ENCODE peak calls at places on chromosomes 12 and 14, in four cellular contexts. One of them, this sample, is unnamed.

GRCh38 chr12:93093243-93093642 is 164.1 kb upstream of the EEA1 start:
- DNase-seq in GM23248: no peak
- DNase-seq in right atrium auricular region: no peak
- DNase-seq in CD8-positive, alpha-beta memory T cell: no peak
- DNase-seq in this sample: no peak

GRCh38 chr12:70227911-70228310 is 15.3 kb upstream of the CNOT2 start:
- DNase-seq in right atrium auricular region: no peak
- DNase-seq in GM23248: no peak
- DNase-seq in CD8-positive, alpha-beta memory T cell: no peak
- DNase-seq in this sample: peak; percentile 21

GRCh38 chr12:52203126-52203921 is 11.5 kb upstream of the KRT80 start:
- DNase-seq in GM23248: peak; percentile 92
- DNase-seq in CD8-positive, alpha-beta memory T cell: no peak
- DNase-seq in right atrium auricular region: peak; percentile 78
- DNase-seq in this sample: peak; percentile 94

GRCh38 chr12:124921200-124922008 is 7.0 kb upstream of the UBC start:
- DNase-seq in right atrium auricular region: no peak
- DNase-seq in CD8-positive, alpha-beta memory T cell: peak; percentile 38
- DNase-seq in GM23248: peak; percentile 63
- DNase-seq in this sample: no peak

GRCh38 chr12:46521145-46521544 is 148.6 kb upstream of the SLC38A2 start:
- DNase-seq in GM23248: no peak
- DNase-seq in CD8-positive, alpha-beta memory T cell: no peak
- DNase-seq in right atrium auricular region: no peak
- DNase-seq in this sample: no peak

GRCh38 chr12:9647825-9648700 is 21.4 kb upstream of the CLEC2D start:
- DNase-seq in CD8-positive, alpha-beta memory T cell: peak; percentile 89
- DNase-seq in right atrium auricular region: peak; percentile 78
- DNase-seq in GM23248: peak; percentile 88
- DNase-seq in this sample: peak; percentile 96

GRCh38 chr14:96039633-96040311 is 610 bp downstream of the C14orf132 start:
- DNase-seq in GM23248: peak; percentile 64
- DNase-seq in CD8-positive, alpha-beta memory T cell: no peak
- DNase-seq in right atrium auricular region: no peak
- DNase-seq in this sample: peak; percentile 73

GRCh38 chr12:65557425-65558167 is 266.7 kb upstream of the HMGA2 start:
- DNase-seq in right atrium auricular region: no peak
- DNase-seq in GM23248: no peak
- DNase-seq in CD8-positive, alpha-beta memory T cell: no peak
- DNase-seq in this sample: no peak

GRCh38 chr14:75170797-75171196 is 5.6 kb downstream of the TMED10 start:
- DNase-seq in CD8-positive, alpha-beta memory T cell: no peak
- DNase-seq in GM23248: peak; percentile 37
- DNase-seq in right atrium auricular region: no peak
- DNase-seq in this sample: no peak

GRCh38 chr14:72619071-72619710 is 274.7 kb downstream of the DPF3 start:
- DNase-seq in CD8-positive, alpha-beta memory T cell: no peak
- DNase-seq in right atrium auricular region: no peak
- DNase-seq in GM23248: peak; percentile 53
- DNase-seq in this sample: peak; percentile 76

GRCh38 chr14:28754209-28754985 is 12.2 kb upstream of the FOXG1 start:
- DNase-seq in CD8-positive, alpha-beta memory T cell: no peak
- DNase-seq in right atrium auricular region: no peak
- DNase-seq in GM23248: peak; percentile 71
- DNase-seq in this sample: no peak

GRCh38 chr12:12776261-12776660 is 9.2 kb upstream of the APOLD1 start:
- DNase-seq in GM23248: no peak
- DNase-seq in CD8-positive, alpha-beta memory T cell: no peak
- DNase-seq in right atrium auricular region: no peak
- DNase-seq in this sample: no peak

GRCh38 chr14:22123188-22123560 is 449.6 kb upstream of the OR4E1 start:
- DNase-seq in GM23248: no peak
- DNase-seq in right atrium auricular region: no peak
- DNase-seq in CD8-positive, alpha-beta memory T cell: no peak
- DNase-seq in this sample: no peak

GRCh38 chr12:120862664-120863063 is 41.5 kb downstream of the SPPL3 start:
- DNase-seq in GM23248: no peak
- DNase-seq in CD8-positive, alpha-beta memory T cell: no peak
- DNase-seq in right atrium auricular region: no peak
- DNase-seq in this sample: no peak

GRCh38 chr14:71321556-71322315 is 414.5 kb downstream of the PCNX1 start:
- DNase-seq in CD8-positive, alpha-beta memory T cell: no peak
- DNase-seq in right atrium auricular region: no peak
- DNase-seq in GM23248: peak; percentile 84
- DNase-seq in this sample: peak; percentile 66

GRCh38 chr12:63869656-63870055 is 25.2 kb downstream of the SRGAP1 start:
- DNase-seq in GM23248: no peak
- DNase-seq in CD8-positive, alpha-beta memory T cell: no peak
- DNase-seq in right atrium auricular region: no peak
- DNase-seq in this sample: no peak

GRCh38 chr12:124361074-124361965 is 66.4 kb downstream of the RFLNA start:
- DNase-seq in CD8-positive, alpha-beta memory T cell: no peak
- DNase-seq in right atrium auricular region: no peak
- DNase-seq in GM23248: peak; percentile 56
- DNase-seq in this sample: no peak

GRCh38 chr12:108582509-108582908 is 15.4 kb downstream of the TMEM119 start:
- DNase-seq in right atrium auricular region: no peak
- DNase-seq in CD8-positive, alpha-beta memory T cell: no peak
- DNase-seq in GM23248: no peak
- DNase-seq in this sample: peak; percentile 58

GRCh38 chr12:116133149-116133548 is 144.3 kb downstream of the MED13L start:
- DNase-seq in CD8-positive, alpha-beta memory T cell: no peak
- DNase-seq in right atrium auricular region: no peak
- DNase-seq in GM23248: peak; percentile 59
- DNase-seq in this sample: no peak

GRCh38 chr14:103118019-103118662 is 5.1 kb upstream of the TNFAIP2 start:
- DNase-seq in CD8-positive, alpha-beta memory T cell: no peak
- DNase-seq in right atrium auricular region: peak; percentile 86
- DNase-seq in GM23248: peak; percentile 28
- DNase-seq in this sample: peak; percentile 89

GRCh38 chr12:75684678-75685620 is 173.5 kb upstream of the KRR1 start:
- DNase-seq in GM23248: peak; percentile 78
- DNase-seq in right atrium auricular region: no peak
- DNase-seq in CD8-positive, alpha-beta memory T cell: no peak
- DNase-seq in this sample: peak; percentile 51

GRCh38 chr12:24820872-24821271 is 128.0 kb downstream of the BCAT1 start:
- DNase-seq in GM23248: peak; percentile 59
- DNase-seq in right atrium auricular region: no peak
- DNase-seq in CD8-positive, alpha-beta memory T cell: no peak
- DNase-seq in this sample: no peak

GRCh38 chr12:123398918-123399617 is 15.1 kb downstream of the KMT5A start:
- DNase-seq in CD8-positive, alpha-beta memory T cell: no peak
- DNase-seq in right atrium auricular region: no peak
- DNase-seq in GM23248: peak; percentile 60
- DNase-seq in this sample: no peak

GRCh38 chr14:98743536-98743935 is 528.5 kb downstream of the BCL11B start:
- DNase-seq in right atrium auricular region: peak; percentile 40
- DNase-seq in CD8-positive, alpha-beta memory T cell: no peak
- DNase-seq in GM23248: no peak
- DNase-seq in this sample: peak; percentile 14

GRCh38 chr14:37587438-37587837 is 7.6 kb downstream of the FOXA1 start:
- DNase-seq in GM23248: no peak
- DNase-seq in right atrium auricular region: no peak
- DNase-seq in CD8-positive, alpha-beta memory T cell: no peak
- DNase-seq in this sample: no peak

GRCh38 chr14:59905193-59905592 is 14.8 kb upstream of the LRRC9 start:
- DNase-seq in GM23248: peak; percentile 22
- DNase-seq in CD8-positive, alpha-beta memory T cell: no peak
- DNase-seq in right atrium auricular region: no peak
- DNase-seq in this sample: no peak

GRCh38 chr12:45989857-45990467 is 412 bp downstream of the SCAF11 start:
- DNase-seq in right atrium auricular region: peak; percentile 75
- DNase-seq in CD8-positive, alpha-beta memory T cell: peak; percentile 54
- DNase-seq in GM23248: peak; percentile 78
- DNase-seq in this sample: peak; percentile 85

GRCh38 chr12:21697829-21698630 is 40.4 kb upstream of the LDHB start:
- DNase-seq in GM23248: peak; percentile 48
- DNase-seq in CD8-positive, alpha-beta memory T cell: no peak
- DNase-seq in right atrium auricular region: no peak
- DNase-seq in this sample: no peak

GRCh38 chr12:43094886-43095285 is 457.1 kb downstream of the ADAMTS20 start:
- DNase-seq in GM23248: no peak
- DNase-seq in right atrium auricular region: no peak
- DNase-seq in CD8-positive, alpha-beta memory T cell: no peak
- DNase-seq in this sample: no peak

GRCh38 chr12:28328967-28329366 is 138.7 kb downstream of the CCDC91 start:
- DNase-seq in CD8-positive, alpha-beta memory T cell: no peak
- DNase-seq in right atrium auricular region: no peak
- DNase-seq in GM23248: no peak
- DNase-seq in this sample: no peak

GRCh38 chr12:106044773-106045172 is 94.0 kb downstream of the NUAK1 start:
- DNase-seq in right atrium auricular region: no peak
- DNase-seq in GM23248: peak; percentile 25
- DNase-seq in CD8-positive, alpha-beta memory T cell: no peak
- DNase-seq in this sample: no peak

GRCh38 chr12:62158416-62159360 is 101.5 kb upstream of the USP15 start:
- DNase-seq in GM23248: no peak
- DNase-seq in CD8-positive, alpha-beta memory T cell: no peak
- DNase-seq in right atrium auricular region: no peak
- DNase-seq in this sample: no peak

GRCh38 chr12:92224685-92225331 is 79.2 kb upstream of the BTG1 start:
- DNase-seq in right atrium auricular region: no peak
- DNase-seq in CD8-positive, alpha-beta memory T cell: no peak
- DNase-seq in GM23248: peak; percentile 58
- DNase-seq in this sample: peak; percentile 60

GRCh38 chr14:50410016-50410530 is 13.4 kb upstream of the CDKL1 start:
- DNase-seq in right atrium auricular region: no peak
- DNase-seq in CD8-positive, alpha-beta memory T cell: no peak
- DNase-seq in GM23248: no peak
- DNase-seq in this sample: no peak

GRCh38 chr12:53965251-53966069 is 7.5 kb upstream of the HOXC11 start:
- DNase-seq in GM23248: no peak
- DNase-seq in CD8-positive, alpha-beta memory T cell: no peak
- DNase-seq in right atrium auricular region: no peak
- DNase-seq in this sample: no peak

GRCh38 chr12:53963005-53963404 is 8.3 kb downstream of the HOXC12 start:
- DNase-seq in right atrium auricular region: no peak
- DNase-seq in GM23248: no peak
- DNase-seq in CD8-positive, alpha-beta memory T cell: no peak
- DNase-seq in this sample: no peak

GRCh38 chr12:53966070-53966384 is 6.9 kb upstream of the HOXC11 start:
- DNase-seq in GM23248: no peak
- DNase-seq in CD8-positive, alpha-beta memory T cell: no peak
- DNase-seq in right atrium auricular region: no peak
- DNase-seq in this sample: no peak

GRCh38 chr12:53964315-53964713 is 8.6 kb upstream of the HOXC11 start:
- DNase-seq in right atrium auricular region: no peak
- DNase-seq in CD8-positive, alpha-beta memory T cell: no peak
- DNase-seq in GM23248: no peak
- DNase-seq in this sample: no peak

GRCh38 chr12:53963434-53964314 is 9.0 kb downstream of the HOXC12 start:
- DNase-seq in GM23248: no peak
- DNase-seq in right atrium auricular region: no peak
- DNase-seq in CD8-positive, alpha-beta memory T cell: no peak
- DNase-seq in this sample: no peak
- H3K27me3 ChIP-seq in GM23248: peaks cover 99% of the 10 kb centered on the region
- H3K27me3 ChIP-seq in right atrium auricular region: peaks cover 75% of the 10 kb centered on the region
- H3K27me3 ChIP-seq in CD8-positive, alpha-beta memory T cell: peaks cover 91% of the 10 kb centered on the region
- H3K27me3 ChIP-seq in this sample: peaks cover 66% of the 10 kb centered on the region

GRCh38 chr12:14171111-14171510 is 189.7 kb upstream of the GRIN2B start:
- DNase-seq in GM23248: no peak
- DNase-seq in CD8-positive, alpha-beta memory T cell: no peak
- DNase-seq in right atrium auricular region: no peak
- DNase-seq in this sample: no peak
- H3K27ac ChIP-seq in GM23248: no peak overlapping the region
- H3K27ac ChIP-seq in CD8-positive, alpha-beta memory T cell: no peak overlapping the region
- H3K27ac ChIP-seq in right atrium auricular region: no peak overlapping the region
- H3K27ac ChIP-seq in this sample: no peak overlapping the region

GRCh38 chr14:89219056-89219455 is 198.0 kb downstream of the FOXN3 start:
- DNase-seq in GM23248: no peak
- DNase-seq in CD8-positive, alpha-beta memory T cell: no peak
- DNase-seq in right atrium auricular region: no peak
- DNase-seq in this sample: no peak

GRCh38 chr14:89214221-89214965 is 202.6 kb downstream of the FOXN3 start:
- DNase-seq in CD8-positive, alpha-beta memory T cell: no peak
- DNase-seq in GM23248: no peak
- DNase-seq in right atrium auricular region: peak; percentile 87
- DNase-seq in this sample: no peak

GRCh38 chr14:89217876-89218275 is 199.2 kb downstream of the FOXN3 start:
- DNase-seq in right atrium auricular region: no peak
- DNase-seq in CD8-positive, alpha-beta memory T cell: no peak
- DNase-seq in GM23248: no peak
- DNase-seq in this sample: no peak

GRCh38 chr14:89212386-89213235 is 204.4 kb downstream of the FOXN3 start:
- DNase-seq in CD8-positive, alpha-beta memory T cell: no peak
- DNase-seq in GM23248: no peak
- DNase-seq in right atrium auricular region: no peak
- DNase-seq in this sample: no peak

DNA sequence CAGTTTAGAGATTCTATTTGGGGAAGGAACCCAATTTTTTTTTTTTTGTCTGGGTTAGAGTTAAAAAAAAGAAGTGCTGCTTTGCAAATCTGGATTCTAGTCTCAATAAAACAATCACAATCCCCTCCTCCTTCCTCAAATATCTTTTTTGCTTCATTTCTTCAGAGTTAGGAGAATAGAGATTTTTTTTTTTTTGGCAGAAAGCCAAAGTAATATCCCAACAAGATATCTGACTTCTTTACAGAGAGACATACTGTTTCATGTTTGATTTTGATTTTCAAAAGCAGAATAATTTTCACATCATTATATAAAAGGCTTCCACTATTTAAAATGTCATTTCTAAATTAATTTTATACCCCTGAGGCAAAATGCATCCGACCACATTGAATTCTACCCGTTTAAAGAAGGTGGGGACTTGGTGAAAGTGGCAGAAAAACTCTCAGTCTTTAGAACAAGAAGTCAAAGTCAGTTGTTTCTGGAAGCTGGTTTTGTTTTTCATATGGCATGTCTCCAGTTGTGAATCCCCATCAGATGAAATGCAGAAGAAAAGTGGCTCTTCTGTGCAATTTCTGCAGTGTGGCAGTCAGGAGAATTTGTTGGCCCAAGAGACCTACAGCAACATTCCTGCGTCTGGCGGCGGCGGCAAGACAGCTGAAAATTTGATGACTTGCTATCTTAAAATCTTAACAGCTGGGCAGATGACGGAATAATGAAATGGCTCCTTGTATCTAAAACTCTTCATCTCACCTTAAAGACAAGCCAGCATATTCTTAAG is 201.7 kb downstream of the FOXN3 start:
- DNase-seq in CD8-positive, alpha-beta memory T cell: no peak
- DNase-seq in GM23248: no peak
- DNase-seq in right atrium auricular region: no peak
- DNase-seq in this sample: peak; percentile 60
- H3K4me1 ChIP-seq in CD8-positive, alpha-beta memory T cell: no peaks in the 10 kb centered on the region
- H3K4me1 ChIP-seq in GM23248: no peaks in the 10 kb centered on the region
- H3K4me1 ChIP-seq in right atrium auricular region: peaks cover 37% of the 10 kb centered on the region
- H3K4me1 ChIP-seq in this sample: no peaks in the 10 kb centered on the region

DNA sequence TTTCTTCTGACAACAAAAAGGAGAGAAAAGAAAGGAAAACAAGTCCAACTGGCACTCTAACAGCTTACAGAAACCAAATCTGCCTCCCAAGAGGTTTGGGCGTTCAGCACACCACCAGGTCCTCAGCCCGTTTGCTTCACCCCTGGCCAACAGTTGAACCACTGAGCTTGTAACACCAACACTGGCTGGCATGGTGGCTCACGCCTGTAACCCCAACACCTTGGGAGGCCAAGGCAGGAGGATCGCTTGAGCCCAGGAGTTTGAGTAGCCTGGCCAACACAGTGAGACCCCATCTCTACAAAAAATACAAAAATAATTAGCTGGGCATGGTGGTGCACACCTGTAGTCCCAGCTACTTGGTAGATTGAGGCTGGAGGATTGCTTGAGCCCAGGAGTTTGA is 19.4 kb downstream of the CCDC88C start:
- DNase-seq in CD8-positive, alpha-beta memory T cell: no peak
- DNase-seq in GM23248: no peak
- DNase-seq in right atrium auricular region: no peak
- DNase-seq in this sample: peak; percentile 36
- H3K27me3 ChIP-seq in CD8-positive, alpha-beta memory T cell: no peaks in the 10 kb centered on the region
- H3K27me3 ChIP-seq in GM23248: peaks cover 40% of the 10 kb centered on the region
- H3K27me3 ChIP-seq in right atrium auricular region: no peaks in the 10 kb centered on the region
- H3K27me3 ChIP-seq in this sample: peaks cover 12% of the 10 kb centered on the region

This sample was measured in osteoblast.